ENCODE peak calls at places on chromosomes 13 and 19, in seven cellular contexts. C is mesenchymal stem cell, B is neuronal stem cell, R is mesendoderm, A is H1, Q is trophoblast cell, U is H9. G is an unnamed sample. For H3K4me1, the result is how much of the 10 kb centered on the place peaks cover.

GRCh38 chr19:3775831-3776230 is 3.8 kb upstream of the RAX2 start:
- DNase-seq in A (no peak), Q (no peak), U (no peak), R (no peak), C (no peak), B (no peak), G (no peak)

GRCh38 chr13:45943965-45944364 is 92.4 kb upstream of the SIAH3 start:
- DNase-seq in A (no peak), U (no peak), Q (no peak), R (no peak), B (no peak), C (peak), G (peak)

GRCh38 chr19:18468517-18468916 is 30.6 kb upstream of the ISYNA1 start:
- DNase-seq in U (no peak), Q (no peak), B (no peak), R (no peak), C (no peak), A (no peak), G (no peak)

GRCh38 chr19:47512183-47512947 is 2.5 kb downstream of the NAPA start:
- DNase-seq in R (no peak), B (no peak), U (no peak), A (no peak), C (peak), Q (no peak), G (peak)

GRCh38 chr13:37295046-37295445 is 189.6 kb upstream of the CSNK1A1L start:
- DNase-seq in A (no peak), U (no peak), R (no peak), B (no peak), Q (no peak), C (no peak), G (no peak)

GRCh38 chr19:18781885-18782527 is 9.1 kb downstream of the COMP start:
- DNase-seq in Q (no peak), C (no peak), U (no peak), R (no peak), A (no peak), B (no peak), G (no peak)

GRCh38 chr19:57088125-57088524 is 31.7 kb upstream of the USP29 start:
- DNase-seq in R (no peak), A (no peak), U (no peak), C (no peak), Q (no peak), B (no peak), G (no peak)

GRCh38 chr13:98327326-98328314 is 150.6 kb upstream of the RNF113B start:
- DNase-seq in R (peak), Q (no peak), C (peak), U (peak), B (peak), A (peak), G (peak)

GRCh38 chr13:64688893-64689677 is 2541.1 kb downstream of the PCDH9 start:
- DNase-seq in U (no peak), B (no peak), R (no peak), C (peak), A (no peak), Q (no peak), G (peak)

GRCh38 chr13:97212540-97213146 is 9.5 kb upstream of the MBNL2 start:
- DNase-seq in B (no peak), Q (peak), R (peak), U (no peak), C (peak), A (no peak), G (peak)

GRCh38 chr13:91020635-91021034 is 326.9 kb upstream of the MIR17HG start:
- DNase-seq in R (no peak), B (no peak), U (no peak), C (no peak), Q (no peak), A (no peak), G (no peak)

GRCh38 chr13:45863716-45864590 is 12.4 kb upstream of the SIAH3 start:
- DNase-seq in R (peak), A (no peak), C (no peak), B (no peak), U (no peak), Q (no peak), G (no peak)

GRCh38 chr19:47693903-47694302 is 19.3 kb upstream of the EHD2 start:
- DNase-seq in Q (no peak), A (no peak), C (no peak), B (no peak), U (no peak), R (no peak), G (no peak)

GRCh38 chr19:2255112-2255845 is 938 bp downstream of the JSRP1 start:
- DNase-seq in U (no peak), C (no peak), A (no peak), Q (no peak), R (no peak), B (no peak), G (no peak)

GRCh38 chr19:15614507-15615379 is at the start of gene CYP4F8:
- DNase-seq in R (no peak), B (no peak), U (no peak), A (no peak), C (no peak), Q (no peak), G (no peak)

GRCh38 chr19:16614941-16615340 is 13.1 kb downstream of the MED26 start:
- DNase-seq in R (peak), U (no peak), B (no peak), Q (peak), C (no peak), A (no peak), G (no peak)

GRCh38 chr19:56295531-56296455 is 18.8 kb downstream of the ZSCAN5A start:
- DNase-seq in U (no peak), A (no peak), Q (no peak), C (no peak), B (no peak), R (no peak), G (no peak)

GRCh38 chr19:30752201-30752600 is 380.0 kb downstream of the ZNF536 start:
- DNase-seq in R (no peak), C (no peak), U (no peak), A (no peak), B (no peak), Q (no peak), G (no peak)
- H2BK5ac ChIP-seq in R (no peak), C (no peak), U (no peak), A (no peak), B (no peak), Q (no peak), G (no peak)

GRCh38 chr19:49400034-49400433 is 12.0 kb downstream of the KASH5 start:
- DNase-seq in A (no peak), B (no peak), U (no peak), C (no peak), R (no peak), Q (peak), G (peak)
- H3K4me1 ChIP-seq in A (under half), B (under half), U (under half), C (under half), R (under half), Q (under half), G (under half)

GRCh38 chr13:30567072-30567471 is 50.6 kb upstream of the USPL1 start:
- DNase-seq in C (no peak), A (no peak), U (no peak), B (no peak), Q (no peak), R (no peak), G (no peak)

GRCh38 chr13:30569901-30570576 is 47.7 kb upstream of the USPL1 start:
- DNase-seq in R (peak), B (no peak), Q (peak), C (peak), U (peak), A (peak), G (peak)

GRCh38 chr13:30577381-30577780 is 40.3 kb upstream of the USPL1 start:
- DNase-seq in U (no peak), R (peak), Q (peak), B (no peak), A (no peak), C (peak), G (peak)

GRCh38 chr13:30576528-30576927 is 41.2 kb upstream of the USPL1 start:
- DNase-seq in Q (no peak), R (no peak), U (no peak), A (no peak), B (no peak), C (peak), G (peak)

DNA sequence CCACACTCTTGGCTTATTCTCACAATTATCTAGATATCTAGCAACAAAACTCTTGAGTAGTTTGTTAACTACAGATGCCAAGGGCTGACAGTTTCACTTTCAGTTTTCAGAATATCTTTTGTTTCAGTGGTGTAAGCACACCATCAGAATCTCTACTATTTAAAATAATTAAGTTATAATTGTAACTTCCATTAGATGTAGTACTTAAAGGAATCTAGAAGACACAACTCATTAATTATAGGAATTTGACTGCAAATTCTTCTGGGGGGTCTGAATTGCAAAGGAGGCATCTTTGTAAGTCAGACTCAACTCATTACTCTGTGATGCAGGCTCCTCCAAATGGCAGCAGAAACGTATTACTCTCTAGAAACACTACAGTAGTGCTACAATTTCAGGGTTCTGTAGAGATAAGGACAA is 44.9 kb upstream of the USPL1 start:
- DNase-seq in C (peak), U (no peak), B (no peak), Q (no peak), A (no peak), R (peak), G (peak)
- H2BK5ac ChIP-seq in C (no peak), U (no peak), B (no peak), Q (no peak), A (no peak), R (no peak), G (peak)

GRCh38 chr13:60109285-60109684 is 54.4 kb downstream of the DIAPH3 start:
- DNase-seq in Q (no peak), A (no peak), R (no peak), C (no peak), B (no peak), U (no peak), G (no peak)
- H3K4me1 ChIP-seq in Q (under half), A (under half), R (under half), C (under half), B (under half), U (under half), G (under half)

GRCh38 chr13:99517984-99518383 is 16.7 kb downstream of the TM9SF2 start:
- DNase-seq in U (no peak), Q (no peak), B (no peak), R (no peak), A (no peak), C (no peak), G (no peak)
- H2BK5ac ChIP-seq in U (no peak), Q (no peak), B (no peak), R (no peak), A (no peak), C (no peak), G (no peak)

GRCh38 chr19:34508540-34508939 is 27.0 kb downstream of the WTIP start:
- DNase-seq in Q (no peak), C (peak), B (no peak), R (peak), U (no peak), A (no peak), G (no peak)
- H3K4me1 ChIP-seq in Q (under half), C (under half), B (under half), R (under half), U (under half), A (under half), G (under half)

DNA sequence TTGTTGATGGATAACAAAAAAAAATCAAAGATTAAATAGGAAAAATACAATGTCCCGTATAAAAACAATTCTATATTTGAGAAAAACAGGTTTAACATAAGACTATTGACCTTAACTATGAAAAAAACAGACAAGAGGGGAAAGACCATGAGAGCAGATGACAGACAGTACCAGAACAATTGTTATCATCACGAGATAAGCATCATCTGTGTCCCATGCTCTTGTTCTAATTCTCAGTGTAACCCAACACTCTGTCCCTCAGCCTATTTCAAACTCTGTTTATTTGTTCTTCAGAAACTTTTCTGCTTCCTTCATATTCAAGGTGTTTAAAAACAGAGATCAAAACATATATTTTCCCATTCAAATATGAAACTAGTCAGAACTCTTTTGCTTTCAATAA is 216.4 kb downstream of the PCDH9 start:
- DNase-seq in U (no peak), A (no peak), C (no peak), B (no peak), R (no peak), Q (no peak), G (no peak)
- H2BK5ac ChIP-seq in U (no peak), A (no peak), C (no peak), B (no peak), R (no peak), Q (no peak), G (no peak)

GRCh38 chr19:6588508-6589345 is 2.2 kb downstream of the CD70 start:
- DNase-seq in U (no peak), C (no peak), A (no peak), Q (no peak), B (no peak), R (no peak), G (no peak)
- H3K4me1 ChIP-seq in U (under half), C (under half), A (under half), Q (under half), B (under half), R (under half), G (under half)

G was measured in IMR-90.